ENCODE peak calls at places on chromosomes 2 and 18, in four cellular contexts. W is WTC11, B is HepG2, R is SK-N-SH. S is an unnamed sample.

GRCh38 chr18:34647251-34647650 is 62.8 kb upstream of the DTNA start:
- DNase-seq in W (peak; percentile 35), B (no peak), R (no peak), S (peak; percentile 2)

GRCh38 chr2:27798948-27799645 is 27.6 kb downstream of the MRPL33 start:
- DNase-seq in W (no peak), B (peak; percentile 89), R (no peak), S (no peak)

GRCh38 chr2:239523944-239524310 is 123.1 kb upstream of the HDAC4 start:
- DNase-seq in W (no peak), B (no peak), R (no peak), S (no peak)

GRCh38 chr2:127401757-127402695 is 14.3 kb upstream of the MAP3K2 start:
- DNase-seq in W (no peak), B (no peak), R (no peak), S (no peak)

GRCh38 chr2:135909976-135910375 is 33.7 kb upstream of the MCM6 start:
- DNase-seq in W (no peak), B (no peak), R (no peak), S (no peak)

GRCh38 chr2:45946023-45946422 is 294.5 kb downstream of the PRKCE start:
- DNase-seq in W (no peak), B (no peak), R (no peak), S (no peak)

GRCh38 chr18:31232779-31233424 is 70.2 kb upstream of the DSC1 start:
- DNase-seq in W (no peak), B (peak; percentile 84), R (no peak), S (no peak)

GRCh38 chr2:101012706-101013181 is 10.7 kb downstream of the RPL31 start:
- DNase-seq in W (no peak), B (peak; percentile 50), R (peak; percentile 45), S (peak; percentile 28)

GRCh38 chr18:54812885-54813284 is 15.4 kb upstream of the RAB27B start:
- DNase-seq in W (no peak), B (no peak), R (no peak), S (no peak)

GRCh38 chr2:233442028-233442310 is 87.7 kb downstream of the DGKD start:
- DNase-seq in W (no peak), B (no peak), R (no peak), S (no peak)

GRCh38 chr2:142755191-142755590 is 122.3 kb upstream of the KYNU start:
- DNase-seq in W (no peak), B (no peak), R (no peak), S (no peak)

GRCh38 chr2:226782092-226782713 is 17.4 kb downstream of the IRS1 start:
- DNase-seq in W (no peak), B (no peak), R (no peak), S (no peak)
- TF ChIP-seq FOXJ3 in W (no peak), B (no peak), R (no peak), S (no peak)

DNA sequence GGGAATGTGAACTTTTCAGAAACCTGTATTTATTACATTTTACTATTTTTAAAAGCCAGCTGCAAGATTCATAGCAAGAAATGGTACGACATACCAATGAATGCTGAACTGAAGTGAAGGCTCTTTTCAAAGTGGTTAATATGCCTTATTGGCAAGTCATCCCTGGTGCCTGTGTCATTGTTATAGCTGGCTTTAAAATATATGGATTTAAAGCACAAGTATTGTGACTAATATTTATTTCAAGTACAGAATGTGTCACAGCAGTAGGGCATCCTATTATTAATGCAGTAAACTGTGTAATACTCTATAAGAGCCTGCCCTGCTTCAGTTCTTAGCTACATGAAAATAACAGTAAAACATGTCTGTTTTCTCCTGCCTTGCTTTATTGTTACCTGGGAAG is 10.8 kb downstream of the TSHZ1 start:
- DNase-seq in W (no peak), B (no peak), R (no peak), S (no peak)
- TF ChIP-seq FOXJ3 in W (no peak), B (no peak), R (no peak), S (no peak)

GRCh38 chr2:215363461-215364156 is 51.8 kb downstream of the ATIC start:
- DNase-seq in W (no peak), B (no peak), R (no peak), S (no peak)
- TF ChIP-seq FOXJ3 in W (no peak), B (no peak), R (no peak), S (no peak)

DNA sequence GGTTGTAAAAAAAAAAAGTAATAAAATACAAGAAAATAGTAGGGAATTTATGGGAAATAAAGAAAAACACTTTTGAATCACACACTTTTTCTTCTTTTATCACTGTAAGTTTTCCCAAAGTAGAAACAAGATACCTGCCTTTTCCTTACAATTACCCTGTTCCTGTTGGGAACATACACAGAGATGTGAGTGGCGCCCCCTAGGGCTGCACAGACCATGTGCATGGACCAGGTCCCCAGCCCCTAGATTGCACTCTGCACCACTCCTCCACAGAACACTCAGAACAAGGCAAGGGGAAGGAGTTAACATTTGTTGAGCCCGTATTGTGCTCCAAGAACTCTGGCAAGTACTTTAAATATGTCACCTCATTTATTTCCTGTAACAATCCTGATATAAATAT is 118.7 kb upstream of the NRP2 start:
- DNase-seq in W (peak; percentile 81), B (no peak), R (peak; percentile 26), S (peak; percentile 33)
- TF ChIP-seq FOXJ3 in W (no peak), B (no peak), R (no peak), S (no peak)

GRCh38 chr2:240895656-240896388 is at the start of gene MAB21L4:
- DNase-seq in W (no peak), B (peak; percentile 45), R (no peak), S (no peak)
- TF ChIP-seq FOXJ3 in W (no peak), B (no peak), R (no peak), S (no peak)

GRCh38 chr2:37201766-37202165 is 5.5 kb downstream of the CEBPZOS start:
- DNase-seq in W (no peak), B (no peak), R (no peak), S (no peak)
- TF ChIP-seq FOXJ3 in W (no peak), B (no peak), R (no peak), S (no peak)

GRCh38 chr2:1366546-1367134 is 46.6 kb upstream of the TPO start:
- DNase-seq in W (no peak), B (no peak), R (peak; percentile 59), S (no peak)
- TF ChIP-seq FOXJ3 in W (no peak), B (no peak), R (no peak), S (no peak)